ENCODE peak calls at places on chromosomes 7 and 10, in seven cellular contexts. Y is ovary, A is HCT116, G is left lung, P is stomach, C is upper lobe of right lung, X is OCI-LY7. K is an unnamed sample.

GRCh38 chr7:479948-480499 is 39.6 kb downstream of the PDGFA start:
- DNase-seq in X (no peak), P (peak), C (peak), A (no peak), G (peak), Y (no peak), K (no peak)

GRCh38 chr7:136925556-136925955 is 57.1 kb downstream of the CHRM2 start:
- DNase-seq in P (no peak), Y (no peak), X (no peak), G (no peak), C (no peak), A (no peak), K (no peak)

GRCh38 chr10:32348297-32349198 is 1.6 kb upstream of the EPC1 start:
- DNase-seq in A (no peak), G (no peak), X (no peak), P (no peak), C (no peak), Y (no peak), K (no peak)

GRCh38 chr10:65670087-65670486 is 1255.7 kb upstream of the LRRTM3 start:
- DNase-seq in A (no peak), P (no peak), G (no peak), X (no peak), C (no peak), Y (no peak), K (no peak)

GRCh38 chr10:125284875-125285597 is 124.7 kb upstream of the CTBP2 start:
- DNase-seq in G (no peak), P (no peak), A (peak), Y (no peak), C (no peak), X (peak), K (no peak)

GRCh38 chr7:16708980-16709379 is 44.6 kb upstream of the TSPAN13 start:
- DNase-seq in A (no peak), C (no peak), X (no peak), P (no peak), G (no peak), Y (no peak), K (no peak)

GRCh38 chr7:22356855-22357310 is at the start of gene RAPGEF5:
- DNase-seq in C (peak), A (peak), P (peak), G (peak), X (peak), Y (peak), K (no peak)

GRCh38 chr10:34999532-34999931 is 90.6 kb downstream of the CUL2 start:
- DNase-seq in C (no peak), A (no peak), Y (no peak), G (no peak), X (no peak), P (no peak), K (no peak)

GRCh38 chr10:124717358-124717757 is 26.8 kb downstream of the FAM53B start:
- DNase-seq in G (no peak), P (no peak), X (no peak), Y (no peak), A (no peak), C (peak), K (no peak)

GRCh38 chr7:12684733-12685132 is 2.7 kb upstream of the ARL4A start:
- DNase-seq in G (no peak), Y (no peak), P (no peak), X (no peak), A (no peak), C (no peak), K (no peak)

GRCh38 chr7:94761451-94761850 is 105.5 kb upstream of the SGCE start:
- DNase-seq in P (no peak), G (no peak), X (no peak), C (no peak), A (no peak), Y (no peak), K (no peak)

GRCh38 chr10:32980242-32980557 is 22.2 kb upstream of the ITGB1 start:
- DNase-seq in A (no peak), P (no peak), X (no peak), Y (no peak), G (no peak), C (no peak), K (no peak)

GRCh38 chr7:98630770-98631169 is 13.7 kb downstream of the NPTX2 start:
- DNase-seq in X (no peak), A (no peak), G (no peak), C (no peak), P (no peak), Y (no peak), K (no peak)

GRCh38 chr7:98470131-98470985 is 69.5 kb upstream of the BAIAP2L1 start:
- DNase-seq in Y (peak), A (no peak), C (peak), X (no peak), G (peak), P (peak), K (no peak)

GRCh38 chr7:134625571-134625970 is 21.1 kb upstream of the BPGM start:
- DNase-seq in C (no peak), G (no peak), X (no peak), P (no peak), A (no peak), Y (no peak), K (no peak)

GRCh38 chr7:95066736-95067530 is 159.5 kb downstream of the PPP1R9A start:
- DNase-seq in X (no peak), C (no peak), Y (no peak), A (no peak), P (no peak), G (no peak), K (no peak)

GRCh38 chr7:5343893-5344292 is 61.1 kb downstream of the SLC29A4 start:
- DNase-seq in G (no peak), P (no peak), C (no peak), X (no peak), Y (no peak), A (no peak), K (no peak)

GRCh38 chr10:122911889-122912484 is 1.6 kb downstream of the FAM24A start:
- DNase-seq in P (peak), A (no peak), G (no peak), X (peak), C (no peak), Y (peak), K (no peak)

GRCh38 chr7:130227883-130228575 is 20.4 kb downstream of the SSMEM1 start:
- DNase-seq in G (no peak), Y (no peak), A (no peak), P (no peak), X (no peak), C (no peak), K (no peak)

GRCh38 chr7:36157506-36158320 is 4.7 kb downstream of the EEPD1 start:
- DNase-seq in Y (no peak), X (no peak), C (no peak), P (no peak), G (no peak), A (no peak), K (no peak)

GRCh38 chr7:118304100-118304499 is 79.6 kb downstream of the ANKRD7 start:
- DNase-seq in P (no peak), Y (no peak), X (no peak), C (no peak), G (no peak), A (no peak), K (no peak)

GRCh38 chr10:91709394-91709798 is 76.5 kb upstream of the PPP1R3C start:
- DNase-seq in C (no peak), G (no peak), Y (no peak), X (no peak), A (no peak), P (no peak), K (no peak)

GRCh38 chr7:100051611-100052010 is 2.0 kb downstream of the ZSCAN21 start:
- DNase-seq in G (no peak), A (no peak), X (no peak), P (no peak), Y (no peak), C (no peak), K (no peak)

GRCh38 chr10:76583711-76584161 is 1053.9 kb downstream of the KCNMA1 start:
- DNase-seq in G (no peak), A (no peak), Y (no peak), C (no peak), X (no peak), P (no peak), K (no peak)

GRCh38 chr7:116582806-116583444 is 58.1 kb downstream of the CAV1 start:
- DNase-seq in G (no peak), P (no peak), C (no peak), A (no peak), Y (no peak), X (no peak), K (peak)

GRCh38 chr10:71770789-71771188 is 2.5 kb downstream of the VSIR start:
- DNase-seq in X (no peak), P (peak), Y (no peak), C (no peak), G (peak), A (no peak), K (no peak)

GRCh38 chr7:52355059-52355458 is 680.4 kb upstream of the POM121L12 start:
- DNase-seq in Y (no peak), C (no peak), A (no peak), X (no peak), G (no peak), P (no peak), K (no peak)

GRCh38 chr7:96285579-96285978 is 36.3 kb downstream of the SLC25A13 start:
- DNase-seq in A (no peak), Y (no peak), C (no peak), P (no peak), G (no peak), X (no peak), K (no peak)

GRCh38 chr7:139727151-139727705 is 50.6 kb downstream of the HIPK2 start:
- DNase-seq in Y (no peak), X (no peak), G (no peak), A (no peak), C (no peak), P (no peak), K (no peak)

GRCh38 chr7:102874966-102875365 is 37.8 kb upstream of the LRRC17 start:
- DNase-seq in Y (no peak), P (no peak), X (no peak), C (no peak), G (no peak), A (no peak), K (no peak)
- H3K27ac ChIP-seq in Y (no peak), P (peak), X (no peak), C (no peak), G (no peak), A (peak), K (peak)

DNA sequence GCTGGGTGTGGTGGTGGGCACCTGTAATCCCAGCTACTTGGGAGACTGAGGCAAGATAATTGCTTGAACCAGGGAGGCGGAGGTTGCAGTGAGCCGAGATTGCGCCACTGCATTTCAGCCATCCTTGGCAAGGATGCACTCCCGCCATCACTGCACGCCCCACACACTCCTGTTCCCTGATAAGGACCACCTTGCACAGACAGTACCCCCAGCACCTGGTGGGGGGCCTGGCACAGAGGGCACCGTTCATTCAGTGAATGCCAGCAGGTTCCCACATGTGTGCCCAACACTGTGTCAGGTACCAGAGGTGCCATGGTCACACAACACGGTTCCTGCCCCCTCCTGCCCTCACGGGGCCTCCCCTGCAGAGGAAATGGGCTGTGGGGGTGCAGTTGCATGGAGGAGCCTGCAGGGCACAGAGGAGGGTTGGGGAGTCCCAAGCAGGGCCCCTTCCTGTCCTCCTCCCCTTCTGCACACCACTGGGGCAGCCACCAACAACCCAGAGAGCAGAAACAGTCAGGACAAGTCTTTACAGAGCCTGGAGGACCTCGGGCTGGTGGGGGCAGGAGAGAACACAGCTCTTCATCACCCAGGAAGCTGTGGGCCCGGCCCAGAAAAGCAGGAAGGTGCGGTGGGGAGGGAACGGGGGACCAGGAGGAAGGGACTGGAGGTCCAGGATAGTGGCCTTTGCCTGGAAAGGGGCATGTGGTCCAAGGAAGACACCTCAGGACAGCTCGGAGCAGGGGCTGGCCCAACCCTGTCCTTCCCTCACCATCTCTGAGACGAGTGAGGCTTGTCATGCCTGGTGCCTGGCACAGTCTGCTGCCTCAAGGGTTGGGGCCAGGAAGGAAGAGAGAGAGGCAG is 7.1 kb downstream of the CRYGN start:
- DNase-seq in X (peak), C (peak), A (no peak), Y (peak), G (peak), P (no peak), K (no peak)
- TF ChIP-seq CTCF in X (peak), C (peak), A (no peak), Y (no peak), G (no peak), P (no peak), K (no peak)

GRCh38 chr10:5447611-5448071 is 35.3 kb downstream of the NET1 start:
- DNase-seq in A (no peak), G (no peak), C (no peak), Y (no peak), P (no peak), X (peak), K (no peak)

GRCh38 chr10:5449227-5449626 is 36.9 kb downstream of the NET1 start:
- DNase-seq in G (no peak), A (no peak), X (no peak), P (no peak), Y (no peak), C (no peak), K (no peak)

GRCh38 chr10:5448333-5449048 is 36.1 kb downstream of the NET1 start:
- DNase-seq in X (no peak), G (no peak), A (no peak), Y (no peak), C (no peak), P (no peak), K (no peak)

GRCh38 chr10:5450605-5451384 is 38.4 kb downstream of the NET1 start:
- DNase-seq in X (no peak), A (no peak), C (no peak), Y (no peak), P (no peak), G (no peak), K (no peak)

GRCh38 chr10:5449823-5450222 is 37.5 kb downstream of the NET1 start:
- DNase-seq in P (no peak), G (no peak), C (no peak), Y (no peak), X (no peak), A (no peak), K (no peak)
- H3K4me3 ChIP-seq in P (peak), G (peak), C (peak), Y (peak), X (no peak), A (no peak), K (peak)

GRCh38 chr10:11152801-11153200 is 135.1 kb downstream of the CELF2 start:
- DNase-seq in Y (no peak), C (no peak), X (no peak), G (no peak), P (no peak), A (no peak), K (no peak)
- H3K27ac ChIP-seq in Y (no peak), C (no peak), X (no peak), G (no peak), P (no peak), A (no peak), K (no peak)

DNA sequence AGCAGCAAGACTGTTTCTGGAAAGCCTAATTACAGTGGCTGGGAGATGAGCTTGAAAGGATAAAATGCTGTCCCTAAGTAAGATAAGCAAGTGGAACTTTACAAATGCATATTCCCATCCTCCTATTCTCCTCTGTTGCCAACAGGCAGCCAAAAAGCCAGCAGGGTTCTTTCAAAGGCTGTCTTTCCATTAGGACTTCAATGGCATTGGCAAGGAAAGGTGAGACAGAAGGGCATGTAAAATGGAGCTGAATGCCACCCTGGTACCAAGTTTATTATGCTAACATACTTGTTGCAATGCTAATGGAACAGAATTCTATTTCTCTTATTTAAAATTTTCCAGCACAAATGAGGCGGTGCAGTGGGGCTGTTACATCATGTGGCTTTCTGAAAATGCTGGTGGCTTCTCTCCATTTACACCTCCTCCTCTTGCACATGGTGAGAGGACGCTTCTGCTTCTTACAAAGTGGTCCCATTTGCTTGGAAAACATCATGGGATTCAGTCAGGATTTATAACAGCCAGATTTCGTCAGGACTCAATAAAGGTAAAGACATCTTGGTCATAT is 178.3 kb upstream of the PTER start:
- DNase-seq in X (no peak), A (no peak), G (no peak), P (no peak), Y (no peak), C (no peak), K (no peak)
- TF ChIP-seq CTCF in X (no peak), A (no peak), G (no peak), P (no peak), Y (no peak), C (no peak), K (no peak)

DNA sequence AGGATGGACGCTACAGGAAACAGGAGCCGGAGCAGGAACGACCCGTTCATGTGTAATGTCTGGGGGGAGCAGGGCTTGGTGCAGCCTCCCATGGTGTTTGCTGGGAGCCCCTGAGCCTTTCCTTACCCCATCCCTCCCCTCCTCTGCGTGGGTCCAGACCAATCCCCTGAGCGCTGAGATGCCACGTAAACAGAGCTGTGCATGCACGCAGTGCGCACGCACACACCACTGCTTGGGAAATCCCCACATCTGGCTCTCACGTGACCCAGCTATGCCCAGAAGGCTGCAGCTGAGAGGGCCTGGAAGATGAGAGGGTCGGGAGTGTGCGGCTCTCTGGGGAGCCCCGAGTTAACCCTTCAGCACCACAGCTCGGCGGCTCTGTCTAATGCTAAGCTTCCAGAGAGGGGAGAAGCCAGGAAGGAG is 177.3 kb downstream of the SH3PXD2A start:
- DNase-seq in X (peak), G (peak), Y (peak), P (peak), C (no peak), A (no peak), K (no peak)
- H3K4me3 ChIP-seq in X (peak), G (peak), Y (peak), P (no peak), C (peak), A (no peak), K (peak)

GRCh38 chr10:43194861-43195260 is 56.6 kb downstream of the CSGALNACT2 start:
- DNase-seq in Y (no peak), G (no peak), C (no peak), P (no peak), A (no peak), X (no peak), K (no peak)
- H3K27ac ChIP-seq in Y (no peak), G (no peak), C (no peak), P (no peak), A (no peak), X (no peak), K (no peak)

DNA sequence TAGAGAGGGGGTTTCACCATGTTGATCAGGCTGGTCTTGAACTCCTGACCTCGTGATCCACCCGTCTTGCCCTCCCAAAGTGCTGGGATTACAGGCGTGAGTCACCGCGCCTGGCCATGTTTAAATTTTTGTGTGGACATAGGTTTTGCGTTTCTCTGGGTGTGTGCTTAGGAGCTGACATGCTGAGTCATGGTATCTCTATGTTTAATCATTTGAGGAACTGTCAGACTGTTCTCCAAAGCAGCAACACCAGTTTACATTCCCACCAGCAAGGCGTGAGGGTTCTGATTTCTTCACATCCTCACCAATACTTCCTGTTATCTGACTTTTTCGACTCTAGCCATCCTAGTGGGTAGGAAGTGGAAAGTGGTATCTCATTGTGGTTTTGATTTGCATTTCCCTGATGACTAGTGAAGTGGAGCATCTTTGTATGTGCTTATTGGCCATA is 153.7 kb downstream of the DNAJB6 start:
- DNase-seq in X (peak), Y (no peak), P (peak), C (peak), A (peak), G (no peak), K (peak)
- TF ChIP-seq CTCF in X (no peak), Y (no peak), P (no peak), C (no peak), A (no peak), G (no peak), K (no peak)

GRCh38 chr7:33868151-33868550 is 37.2 kb upstream of the BMPER start:
- DNase-seq in C (no peak), A (no peak), P (no peak), X (no peak), Y (no peak), G (no peak), K (no peak)
- H3K4me3 ChIP-seq in C (no peak), A (no peak), P (no peak), X (no peak), Y (no peak), G (no peak), K (no peak)

K was measured in coronary artery.